ENCODE peak calls at places on chromosomes 4 and X, in five cellular contexts. V is mucosa of descending colon; I is stimulated activated CD8-positive, alpha-beta memory T cell treated with anti-CD3 and anti-CD28 coated beads, Interleukin-12 subunit alpha, Interleukin-12 subunit beta, amount 100 ng/mL, for 4 hours; O is GM23248; K is COR-L47. A is an unnamed sample.

GRCh38 chr4:32172761-32173160 is 1452.6 kb downstream of the PCDH7 start:
- DNase-seq in I (no peak), K (no peak), O (no peak), V (no peak), A (no peak)

GRCh38 chr4:17010426-17011087 is 112.1 kb upstream of the LDB2 start:
- DNase-seq in K (no peak), O (no peak), I (no peak), V (no peak), A (no peak)

GRCh38 chr4:138671606-138672084 is 343.9 kb upstream of the NOCT start:
- DNase-seq in K (no peak), O (no peak), V (no peak), I (no peak), A (no peak)

GRCh38 chr4:73576366-73576765 is 43.9 kb downstream of the RASSF6 start:
- DNase-seq in O (peak), K (no peak), V (no peak), I (no peak), A (peak)

GRCh38 chr4:3223986-3224748 is 24.8 kb upstream of the MSANTD1 start:
- DNase-seq in I (no peak), K (no peak), O (no peak), V (no peak), A (no peak)

GRCh38 chr4:111601671-111602070 is 543.6 kb upstream of the FAM241A start:
- DNase-seq in O (peak), K (no peak), V (no peak), I (no peak), A (peak)

GRCh38 chrX:63404332-63404731 is 53.2 kb upstream of the SPIN4 start:
- DNase-seq in I (no peak), O (no peak), K (no peak), V (no peak), A (no peak)

GRCh38 chrX:56803849-56804681 is 75.0 kb downstream of the NBDY start:
- DNase-seq in K (no peak), O (peak), V (no peak), I (no peak), A (no peak)

GRCh38 chr4:127006509-127006908 is 626.2 kb upstream of the INTU start:
- DNase-seq in O (peak), I (no peak), K (no peak), V (no peak), A (no peak)

GRCh38 chr4:101594588-101594987 is 195.9 kb upstream of the BANK1 start:
- DNase-seq in I (no peak), O (no peak), K (no peak), V (peak), A (no peak)

GRCh38 chr4:79331126-79331876 is 5.4 kb upstream of the NAA11 start:
- DNase-seq in I (no peak), K (no peak), V (peak), O (no peak), A (no peak)

GRCh38 chr4:38082424-38083374 is 122.5 kb downstream of the PTTG2 start:
- DNase-seq in O (peak), V (no peak), I (no peak), K (no peak), A (peak)

GRCh38 chr4:48268956-48269860 is at the start of gene TEC:
- DNase-seq in V (peak), O (peak), I (peak), K (peak), A (no peak)

GRCh38 chr4:147984065-147984777 is 252.3 kb downstream of the ARHGAP10 start:
- DNase-seq in O (peak), K (peak), V (peak), I (no peak), A (peak)

A was measured in GM03348.